ENCODE peak calls at places on chromosomes 3 and 15, in six cellular contexts. Q is astrocyte of the cerebellum, N is endothelial cell of umbilical vein, E is PC-9, L is A549, A is PC-3. P is an unnamed sample.

GRCh38 chr3:11096266-11097135 is 57.8 kb upstream of the HRH1 start:
- DNase-seq in Q (peak), N (peak), E (peak), L (peak), A (peak), P (peak)

GRCh38 chr3:57017481-57017880 is 43.0 kb upstream of the SPATA12 start:
- DNase-seq in Q (no peak), N (no peak), E (peak), L (peak), A (peak), P (no peak)

GRCh38 chr3:24709921-24710320 is 215.3 kb upstream of the THRB start:
- DNase-seq in Q (no peak), N (no peak), E (no peak), L (no peak), A (no peak), P (no peak)

GRCh38 chr15:60374628-60375081 is 23.1 kb downstream of the ANXA2 start:
- DNase-seq in Q (peak), N (peak), E (peak), L (peak), A (peak), P (peak)

GRCh38 chr15:60326824-60327654 is 70.7 kb downstream of the ANXA2 start:
- DNase-seq in Q (peak), N (peak), E (peak), L (peak), A (peak), P (peak)

GRCh38 chr3:54087581-54088410 is 34.6 kb upstream of the CACNA2D3 start:
- DNase-seq in Q (no peak), N (no peak), E (no peak), L (no peak), A (no peak), P (no peak)

GRCh38 chr3:186826978-186827857 is 15.3 kb upstream of the ADIPOQ start:
- DNase-seq in Q (no peak), N (peak), E (peak), L (peak), A (peak), P (peak)

GRCh38 chr15:66865622-66866611 is 163.9 kb downstream of the SMAD6 start:
- DNase-seq in Q (no peak), N (no peak), E (no peak), L (no peak), A (no peak), P (no peak)

GRCh38 chr15:50066693-50067092 is 52.3 kb downstream of the ATP8B4 start:
- DNase-seq in Q (no peak), N (no peak), E (no peak), L (no peak), A (no peak), P (no peak)

GRCh38 chr3:172233474-172234277 is 194.3 kb downstream of the FNDC3B start:
- DNase-seq in Q (no peak), N (no peak), E (no peak), L (no peak), A (no peak), P (no peak)

GRCh38 chr15:73991260-73991659 is 835 bp downstream of the STOML1 start:
- DNase-seq in Q (no peak), N (peak), E (no peak), L (no peak), A (no peak), P (no peak)

GRCh38 chr3:62051506-62051905 is 321.8 kb downstream of the FEZF2 start:
- DNase-seq in Q (peak), N (peak), E (peak), L (peak), A (no peak), P (peak)

GRCh38 chr3:87503901-87504498 is 227.6 kb upstream of the POU1F1 start:
- DNase-seq in Q (peak), N (peak), E (peak), L (peak), A (peak), P (peak)

GRCh38 chr3:183579967-183580720 is 24.6 kb upstream of the KLHL6 start:
- DNase-seq in Q (no peak), N (peak), E (no peak), L (no peak), A (no peak), P (no peak)

GRCh38 chr3:124643453-124643852 is 86.8 kb upstream of the UMPS start:
- DNase-seq in Q (no peak), N (no peak), E (no peak), L (no peak), A (no peak), P (no peak)

GRCh38 chr15:90214553-90215205 is 13.5 kb downstream of the SEMA4B start:
- DNase-seq in Q (no peak), N (no peak), E (no peak), L (peak), A (peak), P (no peak)

GRCh38 chr15:66641485-66642313 is 60.3 kb upstream of the SMAD6 start:
- DNase-seq in Q (no peak), N (no peak), E (no peak), L (no peak), A (no peak), P (no peak)

GRCh38 chr15:80856809-80857377 is 77.7 kb downstream of the CEMIP start:
- DNase-seq in Q (peak), N (no peak), E (no peak), L (peak), A (peak), P (no peak)

GRCh38 chr3:38018296-38019266 is 10.9 kb downstream of the PLCD1 start:
- DNase-seq in Q (no peak), N (no peak), E (no peak), L (no peak), A (no peak), P (no peak)

GRCh38 chr15:31106495-31107300 is 5.2 kb upstream of the TRPM1 start:
- DNase-seq in Q (no peak), N (no peak), E (no peak), L (no peak), A (no peak), P (no peak)

GRCh38 chr3:105274536-105274935 is 92.2 kb upstream of the ALCAM start:
- DNase-seq in Q (no peak), N (no peak), E (no peak), L (peak), A (peak), P (no peak)

GRCh38 chr3:172303181-172303580 is 145.1 kb downstream of the GHSR start:
- DNase-seq in Q (no peak), N (no peak), E (no peak), L (no peak), A (no peak), P (no peak)

GRCh38 chr3:169548194-169548593 is 115.3 kb downstream of the MECOM start:
- DNase-seq in Q (peak), N (no peak), E (no peak), L (no peak), A (no peak), P (no peak)

GRCh38 chr15:75639191-75639708 is 774 bp downstream of the IMP3 start:
- DNase-seq in Q (no peak), N (peak), E (no peak), L (no peak), A (peak), P (no peak)

GRCh38 chr3:133123636-133124035 is 85.4 kb downstream of the TMEM108 start:
- DNase-seq in Q (no peak), N (no peak), E (no peak), L (no peak), A (no peak), P (no peak)

GRCh38 chr3:30659270-30660127 is 53.1 kb downstream of the TGFBR2 start:
- DNase-seq in Q (peak), N (peak), E (peak), L (peak), A (peak), P (peak)

GRCh38 chr15:59437777-59438574 is at the start of gene FAM81A:
- DNase-seq in Q (peak), N (peak), E (peak), L (peak), A (peak), P (peak)

GRCh38 chr3:138907541-138907940 is 39.4 kb downstream of the FOXL2 start:
- DNase-seq in Q (no peak), N (no peak), E (no peak), L (no peak), A (no peak), P (no peak)

GRCh38 chr3:119294889-119295769 is 946 bp downstream of the ARHGAP31 start:
- DNase-seq in Q (no peak), N (peak), E (peak), L (peak), A (peak), P (peak)

GRCh38 chr3:118990818-118991560 is 43.7 kb downstream of the IGSF11 start:
- DNase-seq in Q (no peak), N (no peak), E (no peak), L (no peak), A (no peak), P (no peak)

GRCh38 chr3:119403201-119403600 is 60.2 kb downstream of the TMEM39A start:
- DNase-seq in Q (no peak), N (no peak), E (no peak), L (no peak), A (peak), P (no peak)

GRCh38 chr3:108509263-108509662 is 1.1 kb downstream of the MYH15 start:
- DNase-seq in Q (no peak), N (no peak), E (no peak), L (no peak), A (no peak), P (no peak)

GRCh38 chr3:108510496-108510895 is at the start of gene MYH15:
- DNase-seq in Q (no peak), N (no peak), E (no peak), L (no peak), A (no peak), P (no peak)

GRCh38 chr3:108505811-108506210 is 4.6 kb downstream of the MYH15 start:
- DNase-seq in Q (no peak), N (no peak), E (no peak), L (no peak), A (no peak), P (no peak)

GRCh38 chr3:108509873-108510272 is 523 bp downstream of the MYH15 start:
- DNase-seq in Q (no peak), N (no peak), E (no peak), L (no peak), A (no peak), P (no peak)

DNA sequence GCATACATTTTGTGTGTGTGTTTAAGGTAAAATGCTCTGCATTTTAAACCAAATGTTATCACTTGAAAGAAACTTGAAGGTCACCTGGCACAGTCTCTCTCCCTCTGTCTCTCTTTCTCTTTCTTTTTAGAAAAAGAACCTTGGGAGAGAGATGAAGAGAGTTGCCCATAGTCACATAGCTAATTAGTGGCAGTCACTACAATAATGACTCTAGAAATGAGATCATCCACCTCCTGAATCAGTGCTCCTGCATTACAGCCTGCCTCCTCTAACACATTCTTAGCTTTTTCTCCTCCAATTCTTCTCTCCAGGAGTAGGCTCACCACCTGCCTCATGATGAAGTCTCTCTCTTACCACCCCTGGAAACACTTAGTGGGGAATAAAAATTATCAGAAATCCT is 2.5 kb downstream of the MYH15 start:
- DNase-seq in Q (no peak), N (no peak), E (no peak), L (no peak), A (no peak), P (no peak)
- H3K4me3 ChIP-seq in Q (no peak), N (no peak), E (no peak), L (no peak), A (no peak), P (no peak)

DNA sequence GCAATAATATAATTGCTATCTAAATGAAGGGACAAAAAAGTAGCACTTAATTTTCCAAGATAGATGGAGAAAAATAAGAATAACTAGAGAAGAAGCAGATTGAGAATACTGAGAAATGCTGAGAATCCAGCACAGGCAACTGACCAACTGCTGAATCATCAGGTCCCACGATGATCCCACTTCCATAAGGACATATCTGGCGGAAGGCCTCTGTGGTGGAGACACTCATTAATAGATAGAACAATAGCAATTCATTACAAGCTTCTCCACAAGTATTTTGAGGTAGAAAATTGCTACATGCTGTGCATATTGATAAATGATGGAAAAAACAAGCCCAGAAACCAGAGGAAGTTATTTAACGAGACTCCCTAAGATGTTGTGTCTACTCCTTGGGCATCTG is 105.9 kb downstream of the DUT start:
- DNase-seq in Q (no peak), N (no peak), E (no peak), L (no peak), A (no peak), P (no peak)
- H3K4me3 ChIP-seq in Q (no peak), N (no peak), E (no peak), L (no peak), A (no peak), P (no peak)

GRCh38 chr3:194084284-194084683 is 51.7 kb upstream of the HES1 start:
- DNase-seq in Q (no peak), N (no peak), E (no peak), L (no peak), A (no peak), P (no peak)
- H3K4me3 ChIP-seq in Q (no peak), N (no peak), E (no peak), L (no peak), A (no peak), P (no peak)

GRCh38 chr3:44761347-44762169 is at the start of the genes KIAA1143 and KIF15:
- DNase-seq in Q (peak), N (peak), E (peak), L (peak), A (peak), P (peak)

GRCh38 chr3:44762170-44762677 is 630 bp downstream of the KIF15 start:
- DNase-seq in Q (no peak), N (no peak), E (no peak), L (no peak), A (no peak), P (no peak)

GRCh38 chr3:44764248-44764647 is 2.7 kb downstream of the KIF15 start:
- DNase-seq in Q (no peak), N (no peak), E (no peak), L (no peak), A (no peak), P (no peak)

GRCh38 chr3:44762690-44763089 is 1.1 kb downstream of the KIF15 start:
- DNase-seq in Q (no peak), N (no peak), E (no peak), L (no peak), A (no peak), P (no peak)
- H3K4me3 ChIP-seq in Q (peak), N (peak), E (peak), L (peak), A (peak), P (peak)

DNA sequence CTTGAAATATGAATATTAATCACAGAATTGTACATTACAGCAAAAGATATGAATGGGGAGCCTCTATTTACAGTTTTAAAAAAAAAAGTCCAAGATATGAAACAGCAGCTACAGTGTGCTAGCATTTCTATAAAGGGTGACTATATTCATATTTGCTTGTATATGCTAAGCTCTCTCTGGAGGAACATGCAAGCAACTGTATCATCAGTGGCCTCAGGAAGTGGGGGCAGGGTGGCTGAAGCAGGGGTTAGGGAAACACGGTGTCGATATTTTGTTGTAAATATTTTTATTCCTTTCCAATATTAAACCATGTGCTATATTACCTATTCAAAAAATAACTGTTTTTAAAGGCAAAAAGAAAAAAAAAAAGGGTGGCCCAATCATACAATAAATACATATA is 2.3 kb downstream of the UACA start:
- DNase-seq in Q (no peak), N (no peak), E (no peak), L (no peak), A (peak), P (no peak)
- H3K4me3 ChIP-seq in Q (peak), N (peak), E (peak), L (peak), A (peak), P (no peak)

DNA sequence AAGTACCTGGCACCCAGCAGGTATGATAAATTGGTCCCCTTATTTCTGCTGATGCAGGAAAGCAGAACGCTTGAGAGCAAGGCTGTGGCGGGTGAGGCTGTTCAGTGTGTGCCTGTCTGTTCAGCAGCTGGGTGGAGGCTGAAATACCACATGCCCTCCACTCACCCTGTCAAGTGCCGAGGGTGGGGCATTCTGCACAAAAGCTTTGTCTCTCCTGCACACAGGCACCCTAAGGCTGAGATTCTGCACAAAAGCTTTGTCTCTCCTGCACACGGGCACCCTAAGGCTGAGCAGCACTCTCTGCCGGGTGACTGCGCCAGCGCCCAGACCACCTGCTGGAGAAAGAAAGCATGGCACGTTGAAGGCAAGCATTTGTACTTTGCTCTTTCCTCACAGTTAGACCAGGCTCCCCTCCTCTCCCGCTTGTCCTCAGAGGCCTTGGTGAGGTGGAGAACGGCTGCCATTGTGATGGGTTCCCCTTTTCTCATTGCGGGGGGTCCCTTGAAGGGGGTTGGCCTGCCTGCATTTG is 97.5 kb downstream of the BDH1 start:
- DNase-seq in Q (no peak), N (no peak), E (peak), L (peak), A (no peak), P (peak)
- H3K4me3 ChIP-seq in Q (no peak), N (no peak), E (no peak), L (no peak), A (no peak), P (no peak)

DNA sequence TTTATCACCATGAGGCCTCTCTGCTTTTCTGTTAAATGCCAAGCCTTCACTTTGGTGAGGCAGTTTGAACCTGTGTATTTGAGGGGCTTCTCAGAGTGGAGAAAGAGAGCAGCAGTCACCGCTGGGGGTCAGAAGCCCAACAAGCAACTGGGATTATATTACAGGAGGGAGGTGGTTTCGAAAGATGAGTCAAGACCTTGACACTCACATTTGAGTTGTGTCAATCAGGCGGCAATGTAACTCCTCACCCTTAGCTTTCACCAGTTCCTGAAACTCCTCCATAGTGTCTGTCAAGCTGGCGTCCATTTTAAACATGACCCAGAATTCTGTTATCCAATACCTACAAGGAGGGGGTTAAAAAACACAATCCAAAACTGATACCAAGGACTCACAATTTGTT is 46.5 kb downstream of the RASGRP1 start:
- DNase-seq in Q (no peak), N (no peak), E (no peak), L (no peak), A (no peak), P (no peak)
- H3K4me3 ChIP-seq in Q (no peak), N (no peak), E (no peak), L (no peak), A (no peak), P (no peak)